ENCODE peak calls at places on chromosomes 7 and 10, in nine cellular contexts. U, L, B, J, E, I, Q, K and D are unnamed samples.

GRCh38 chr7:156827587-156828203 is 65.3 kb downstream of the LMBR1 start:
- DNase-seq in U (no peak), L (no peak), B (no peak), J (no peak), E (no peak), I (no peak), Q (no peak), K (no peak), D (peak; percentile 6)

GRCh38 chr10:86265877-86266259 is 100.7 kb downstream of the GRID1 start:
- DNase-seq in U (no peak), L (no peak), B (no peak), J (peak; percentile 12), E (no peak), I (no peak), Q (no peak), K (no peak), D (no peak)

GRCh38 chr7:151459726-151460473 is 20.0 kb upstream of the CRYGN start:
- DNase-seq in U (no peak), L (no peak), B (no peak), J (peak; percentile 42), E (no peak), I (peak; percentile 67), Q (no peak), K (no peak), D (peak; percentile 51)

GRCh38 chr7:82859106-82859850 is 303.4 kb downstream of the PCLO start:
- DNase-seq in U (no peak), L (no peak), B (no peak), J (no peak), E (no peak), I (no peak), Q (no peak), K (no peak), D (no peak)

GRCh38 chr10:34475222-34475621 is 339.9 kb downstream of the PARD3 start:
- DNase-seq in U (no peak), L (no peak), B (no peak), J (no peak), E (no peak), I (no peak), Q (no peak), K (no peak), D (no peak)

GRCh38 chr7:23394828-23395227 is 75.5 kb downstream of the IGF2BP3 start:
- DNase-seq in U (no peak), L (no peak), B (no peak), J (no peak), E (no peak), I (no peak), Q (no peak), K (no peak), D (no peak)

GRCh38 chr7:81478664-81479063 is 291.2 kb downstream of the HGF start:
- DNase-seq in U (no peak), L (no peak), B (no peak), J (no peak), E (no peak), I (no peak), Q (no peak), K (no peak), D (no peak)

GRCh38 chr10:74207681-74208080 is 56.7 kb downstream of the ADK start:
- DNase-seq in U (no peak), L (no peak), B (no peak), J (no peak), E (no peak), I (no peak), Q (no peak), K (no peak), D (no peak)

GRCh38 chr7:151742713-151743480 is 134.0 kb downstream of the PRKAG2 start:
- DNase-seq in U (no peak), L (no peak), B (no peak), J (no peak), E (no peak), I (peak; percentile 31), Q (no peak), K (no peak), D (peak; percentile 34)

GRCh38 chr10:88471909-88472308 is 111.2 kb downstream of the RNLS start:
- DNase-seq in U (no peak), L (no peak), B (no peak), J (no peak), E (no peak), I (no peak), Q (no peak), K (no peak), D (no peak)

GRCh38 chr7:131431289-131431688 is 103.6 kb downstream of the MKLN1 start:
- DNase-seq in U (no peak), L (no peak), B (no peak), J (peak; percentile 67), E (no peak), I (no peak), Q (no peak), K (no peak), D (peak; percentile 24)

GRCh38 chr7:151539055-151539714 is 19.5 kb upstream of the RHEB start:
- DNase-seq in U (no peak), L (no peak), B (no peak), J (peak; percentile 59), E (peak; percentile 85), I (peak; percentile 64), Q (no peak), K (no peak), D (peak; percentile 85)

GRCh38 chr10:22758862-22759261 is 44.5 kb upstream of the PIP4K2A start:
- DNase-seq in U (no peak), L (no peak), B (no peak), J (no peak), E (no peak), I (no peak), Q (no peak), K (no peak), D (no peak)

GRCh38 chr10:127797339-127797738 is 60.4 kb downstream of the FOXI2 start:
- DNase-seq in U (no peak), L (no peak), B (no peak), J (no peak), E (no peak), I (no peak), Q (no peak), K (no peak), D (no peak)

GRCh38 chr7:8386926-8387550 is 46.4 kb upstream of the NXPH1 start:
- DNase-seq in U (no peak), L (no peak), B (no peak), J (no peak), E (no peak), I (no peak), Q (no peak), K (no peak), D (no peak)

GRCh38 chr10:128125416-128125943 is 743 bp downstream of the MKI67 start:
- DNase-seq in U (no peak), L (no peak), B (no peak), J (no peak), E (no peak), I (no peak), Q (no peak), K (no peak), D (no peak)

GRCh38 chr7:82173400-82174021 is 270.1 kb downstream of the CACNA2D1 start:
- DNase-seq in U (no peak), L (no peak), B (no peak), J (no peak), E (no peak), I (no peak), Q (no peak), K (no peak), D (no peak)

GRCh38 chr7:127514499-127514898 is 70.9 kb downstream of the GCC1 start:
- DNase-seq in U (no peak), L (no peak), B (no peak), J (no peak), E (no peak), I (peak; percentile 53), Q (no peak), K (peak; percentile 41), D (peak; percentile 23)

GRCh38 chr7:4959356-4959755 is 369 bp upstream of the MMD2 start:
- DNase-seq in U (no peak), L (no peak), B (no peak), J (no peak), E (no peak), I (peak; percentile 84), Q (no peak), K (no peak), D (no peak)

GRCh38 chr10:98470850-98471249 is 24.1 kb upstream of the HPS1 start:
- DNase-seq in U (no peak), L (no peak), B (no peak), J (no peak), E (no peak), I (no peak), Q (no peak), K (no peak), D (no peak)

GRCh38 chr10:102615361-102615760 is 28.9 kb upstream of the TRIM8 start:
- DNase-seq in U (no peak), L (no peak), B (no peak), J (no peak), E (no peak), I (peak; percentile 92), Q (no peak), K (no peak), D (no peak)

GRCh38 chr10:91077549-91078017 is 142.9 kb upstream of the PCGF5 start:
- DNase-seq in U (no peak), L (no peak), B (no peak), J (no peak), E (no peak), I (no peak), Q (no peak), K (no peak), D (peak; percentile 75)

GRCh38 chr10:35448687-35449662 is 112.7 kb downstream of the CCNY start:
- DNase-seq in U (no peak), L (no peak), B (no peak), J (no peak), E (no peak), I (no peak), Q (peak; percentile 6), K (no peak), D (no peak)

GRCh38 chr7:156376317-156376716 is 264.3 kb upstream of the RNF32 start:
- DNase-seq in U (no peak), L (no peak), B (no peak), J (no peak), E (no peak), I (no peak), Q (no peak), K (no peak), D (no peak)

GRCh38 chr10:113528876-113529275 is 24.0 kb upstream of the HABP2 start:
- DNase-seq in U (no peak), L (no peak), B (no peak), J (no peak), E (no peak), I (no peak), Q (no peak), K (no peak), D (no peak)

GRCh38 chr7:179209-179681 is 13.1 kb upstream of the FAM20C start:
- DNase-seq in U (no peak), L (no peak), B (no peak), J (no peak), E (no peak), I (no peak), Q (no peak), K (no peak), D (no peak)

GRCh38 chr7:23350466-23350865 is 51.3 kb downstream of the MALSU1 start:
- DNase-seq in U (no peak), L (no peak), B (no peak), J (no peak), E (no peak), I (no peak), Q (no peak), K (no peak), D (no peak)

GRCh38 chr10:133162910-133163856 is 3.2 kb downstream of the KNDC1 start:
- DNase-seq in U (no peak), L (no peak), B (no peak), J (no peak), E (no peak), I (peak; percentile 67), Q (no peak), K (no peak), D (no peak)

GRCh38 chr7:23184709-23185354 is 3.0 kb downstream of the NUP42 start:
- DNase-seq in U (no peak), L (no peak), B (no peak), J (peak; percentile 65), E (no peak), I (no peak), Q (no peak), K (no peak), D (peak; percentile 36)

GRCh38 chr7:117349545-117349944 is 26.7 kb upstream of the WNT2 start:
- DNase-seq in U (no peak), L (no peak), B (no peak), J (no peak), E (no peak), I (no peak), Q (no peak), K (no peak), D (no peak)

GRCh38 chr7:34830390-34830789 is 172.4 kb downstream of the NPSR1 start:
- DNase-seq in U (no peak), L (no peak), B (no peak), J (no peak), E (no peak), I (no peak), Q (no peak), K (no peak), D (no peak)